ENCODE peak calls at places on chromosome 16, in six cellular contexts. U is A549, H is thoracic aorta, O is uterus, Z is body of pancreas, Y is stomach. S is an unnamed sample.

GRCh38 chr16:23694707-23695373 is 16.2 kb downstream of the PLK1 start:
- DNase-seq in U (no peak), H (no peak), O (no peak), Z (no peak), Y (no peak), S (no peak)

GRCh38 chr16:12917246-12917645 is 15.8 kb downstream of the SHISA9 start:
- DNase-seq in U (no peak), H (no peak), O (no peak), Z (no peak), Y (no peak), S (no peak)

GRCh38 chr16:72836985-72837384 is 210.9 kb downstream of the ZFHX3 start:
- DNase-seq in U (peak; percentile 22), H (no peak), O (no peak), Z (no peak), Y (no peak), S (no peak)

GRCh38 chr16:55503726-55504553 is 4.9 kb upstream of the LPCAT2 start:
- DNase-seq in U (no peak), H (no peak), O (no peak), Z (no peak), Y (no peak), S (no peak)

GRCh38 chr16:88634141-88634993 is 4.0 kb upstream of the IL17C start:
- DNase-seq in U (no peak), H (no peak), O (peak; percentile 49), Z (no peak), Y (peak; percentile 53), S (no peak)

GRCh38 chr16:59633996-59634579 is 900.0 kb upstream of the GOT2 start:
- DNase-seq in U (peak; percentile 6), H (no peak), O (no peak), Z (no peak), Y (no peak), S (no peak)

GRCh38 chr16:35795361-35796029 is 2336.1 kb downstream of the TP53TG3F start:
- DNase-seq in U (no peak), H (no peak), O (no peak), Z (no peak), Y (no peak), S (no peak)

GRCh38 chr16:3149630-3150345 is 15.0 kb downstream of the ZNF213 start:
- DNase-seq in U (peak; percentile 83), H (no peak), O (peak; percentile 60), Z (peak; percentile 81), Y (peak; percentile 73), S (peak; percentile 48)

GRCh38 chr16:11799509-11800384 is 2.7 kb upstream of the ZC3H7A start:
- DNase-seq in U (no peak), H (no peak), O (no peak), Z (no peak), Y (no peak), S (no peak)

GRCh38 chr16:27408012-27408601 is 6.1 kb downstream of the IL21R start:
- DNase-seq in U (no peak), H (no peak), O (no peak), Z (no peak), Y (no peak), S (no peak)

GRCh38 chr16:10172848-10173655 is 9.2 kb downstream of the GRIN2A start:
- DNase-seq in U (no peak), H (no peak), O (no peak), Z (no peak), Y (no peak), S (no peak)

GRCh38 chr16:54509406-54509931 is 222.9 kb upstream of the IRX3 start:
- DNase-seq in U (no peak), H (no peak), O (no peak), Z (no peak), Y (no peak), S (peak; percentile 59)

GRCh38 chr16:85610059-85610445 is 3.1 kb upstream of the GSE1 start:
- DNase-seq in U (no peak), H (no peak), O (peak; percentile 35), Z (no peak), Y (peak; percentile 51), S (peak; percentile 26)
- H3K27ac ChIP-seq in U (no peak overlapping the region), H (no peak overlapping the region), O (no peak overlapping the region), Z (peak overlapping the region; percentile 100), Y (peak overlapping the region; percentile 97), S (peak overlapping the region; percentile 95)

GRCh38 chr16:46850619-46851555 is 19.9 kb upstream of the C16orf87 start:
- DNase-seq in U (no peak), H (no peak), O (no peak), Z (no peak), Y (no peak), S (no peak)

GRCh38 chr16:46854846-46855245 is 23.9 kb upstream of the C16orf87 start:
- DNase-seq in U (no peak), H (no peak), O (no peak), Z (no peak), Y (no peak), S (no peak)

GRCh38 chr16:46848768-46849764 is 18.1 kb upstream of the C16orf87 start:
- DNase-seq in U (no peak), H (no peak), O (no peak), Z (no peak), Y (no peak), S (no peak)

GRCh38 chr16:46853713-46854443 is 22.9 kb upstream of the C16orf87 start:
- DNase-seq in U (peak; percentile 74), H (no peak), O (peak; percentile 70), Z (peak; percentile 89), Y (peak; percentile 87), S (peak; percentile 80)

GRCh38 chr16:46852130-46852529 is 21.1 kb upstream of the C16orf87 start:
- DNase-seq in U (no peak), H (no peak), O (no peak), Z (no peak), Y (no peak), S (no peak)
- H3K27ac ChIP-seq in U (no peak overlapping the region), H (no peak overlapping the region), O (no peak overlapping the region), Z (no peak overlapping the region), Y (no peak overlapping the region), S (no peak overlapping the region)

GRCh38 chr16:65323655-65324237 is 201.9 kb upstream of the CDH11 start:
- DNase-seq in U (no peak), H (no peak), O (no peak), Z (no peak), Y (no peak), S (no peak)

GRCh38 chr16:65315004-65315398 is 193.1 kb upstream of the CDH11 start:
- DNase-seq in U (no peak), H (peak; percentile 54), O (peak; percentile 53), Z (peak; percentile 20), Y (no peak), S (no peak)

GRCh38 chr16:65318590-65319267 is 196.9 kb upstream of the CDH11 start:
- DNase-seq in U (no peak), H (no peak), O (no peak), Z (no peak), Y (no peak), S (no peak)

GRCh38 chr16:65318138-65318537 is 196.3 kb upstream of the CDH11 start:
- DNase-seq in U (no peak), H (no peak), O (no peak), Z (no peak), Y (no peak), S (no peak)

DNA sequence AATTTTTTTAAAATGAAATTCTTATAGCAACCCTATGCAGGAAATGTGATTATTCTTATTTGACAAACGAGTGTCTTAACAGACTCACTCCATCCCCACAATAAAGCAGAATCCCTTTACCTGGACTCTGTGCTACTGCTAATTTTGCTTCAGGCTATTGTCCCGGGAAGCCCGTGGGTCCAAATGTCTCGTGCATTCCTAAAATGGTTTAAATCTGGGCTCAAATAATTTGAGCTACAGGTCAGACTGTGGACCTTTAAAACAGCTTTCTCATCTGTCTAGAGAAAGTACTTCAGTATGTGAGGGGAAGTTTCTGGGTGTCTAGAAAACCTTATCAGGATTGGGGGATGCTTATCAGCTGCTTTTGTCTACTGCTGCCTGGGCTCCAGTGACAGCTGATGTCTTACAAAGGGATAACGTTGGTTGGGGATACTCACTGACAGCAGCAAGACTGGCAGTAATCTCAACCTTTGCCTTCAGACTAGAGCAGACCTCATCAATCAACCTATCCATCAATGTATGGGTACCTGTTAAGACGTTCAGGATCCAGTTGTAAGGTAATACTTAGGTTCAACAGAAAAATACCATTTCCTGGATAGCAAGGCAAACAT is 197.9 kb upstream of the CDH11 start:
- DNase-seq in U (no peak), H (no peak), O (no peak), Z (no peak), Y (no peak), S (no peak)
- H3K27ac ChIP-seq in U (no peak overlapping the region), H (no peak overlapping the region), O (no peak overlapping the region), Z (no peak overlapping the region), Y (no peak overlapping the region), S (no peak overlapping the region)

GRCh38 chr16:75589301-75589700 is 23.1 kb downstream of the GABARAPL2 start:
- DNase-seq in U (no peak), H (no peak), O (no peak), Z (no peak), Y (no peak), S (no peak)

GRCh38 chr16:75591001-75591852 is 25.0 kb downstream of the GABARAPL2 start:
- DNase-seq in U (no peak), H (peak; percentile 26), O (peak; percentile 72), Z (peak; percentile 31), Y (no peak), S (peak; percentile 46)

GRCh38 chr16:75593308-75593707 is 27.1 kb downstream of the GABARAPL2 start:
- DNase-seq in U (no peak), H (no peak), O (no peak), Z (no peak), Y (no peak), S (no peak)

GRCh38 chr16:75588716-75589115 is 22.5 kb downstream of the GABARAPL2 start:
- DNase-seq in U (no peak), H (no peak), O (no peak), Z (no peak), Y (no peak), S (no peak)

DNA sequence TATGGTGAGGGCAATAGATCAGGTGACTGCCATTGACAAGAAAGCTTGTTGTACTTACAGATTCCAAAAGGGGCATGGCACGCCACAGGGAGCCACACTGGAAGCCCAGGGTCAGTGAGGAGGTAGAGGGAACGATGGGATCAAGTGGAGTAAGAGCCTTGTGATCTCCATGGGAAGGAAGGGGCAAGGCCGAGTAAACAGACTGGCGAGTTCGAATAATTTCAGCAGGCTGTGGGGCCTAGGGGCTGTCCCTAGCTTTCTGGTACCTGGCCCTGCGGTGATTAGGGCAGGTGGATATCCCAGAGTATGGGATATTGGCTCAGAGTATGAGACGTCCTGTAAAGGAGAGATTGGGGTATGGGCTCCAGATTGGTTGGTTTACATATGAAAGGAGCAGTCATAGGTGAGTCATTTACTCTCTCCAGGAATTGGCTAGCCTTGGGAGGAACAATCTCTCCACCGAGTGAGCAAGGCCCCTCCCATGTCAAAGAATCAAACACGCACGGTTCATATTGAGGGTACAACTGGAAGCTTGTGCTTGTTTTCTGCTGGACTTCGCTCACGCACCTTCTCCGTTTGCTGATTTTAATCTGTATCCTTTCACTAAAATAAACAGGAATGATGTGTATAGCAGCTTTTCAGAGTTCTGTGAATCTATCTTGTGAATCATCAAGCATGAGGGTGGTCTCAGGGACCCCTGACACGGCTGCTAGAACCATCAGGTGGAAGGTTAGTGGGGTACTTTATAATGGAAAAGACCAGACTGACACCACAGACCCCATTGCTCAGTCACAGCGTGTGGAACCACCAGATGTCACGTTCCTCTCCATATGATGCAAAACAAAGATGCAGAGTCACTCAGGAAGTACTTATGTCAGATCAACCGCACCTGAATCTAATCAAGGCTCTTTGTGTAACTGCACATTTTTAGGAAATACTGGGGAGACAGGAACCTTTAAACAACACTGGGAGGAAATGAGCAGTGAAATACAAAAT is 27.9 kb downstream of the GABARAPL2 start:
- DNase-seq in U (peak; percentile 48), H (no peak), O (no peak), Z (no peak), Y (no peak), S (no peak)
- H3K27ac ChIP-seq in U (no peak overlapping the region), H (no peak overlapping the region), O (no peak overlapping the region), Z (no peak overlapping the region), Y (no peak overlapping the region), S (no peak overlapping the region)